ENCODE peak calls at places on chromosomes 12 and 14, in ten cellular contexts. Q, B, Y, L, G, Z, S, R, J and D are unnamed samples.

GRCh38 chr12:66132408-66132807 is 1.9 kb upstream of the LLPH start:
- DNase-seq in L (no peak), Y (no peak), Q (no peak), J (no peak), Z (no peak), B (no peak), R (peak; percentile 89), S (peak; percentile 33), G (peak; percentile 66), D (peak; percentile 89)

GRCh38 chr12:6563448-6564050 is 4.5 kb downstream of the NOP2 start:
- DNase-seq in G (peak; percentile 78), B (peak; percentile 58), Y (no peak), R (no peak), S (peak; percentile 54), Q (no peak), Z (peak; percentile 67), L (peak; percentile 54), J (peak; percentile 77), D (peak; percentile 65)

GRCh38 chr14:100842799-100843198 is 16.9 kb downstream of the MEG3 start:
- DNase-seq in R (peak; percentile 97), S (no peak), J (no peak), L (no peak), Y (no peak), G (no peak), Z (no peak), Q (no peak), B (peak; percentile 10), D (peak; percentile 93)

GRCh38 chr12:104303538-104304151 is at the start of gene EID3:
- DNase-seq in Q (peak; percentile 20), Z (no peak), S (no peak), Y (no peak), G (no peak), B (peak; percentile 93), L (peak; percentile 93), J (peak; percentile 95), R (peak; percentile 81), D (peak; percentile 97)

GRCh38 chr12:5456906-5457305 is 25.0 kb downstream of the NTF3 start:
- DNase-seq in J (no peak), Q (no peak), R (peak; percentile 80), B (no peak), Z (no peak), G (no peak), L (no peak), Y (no peak), S (no peak), D (peak; percentile 68)

GRCh38 chr14:29220077-29220476 is 453.5 kb downstream of the FOXG1 start:
- DNase-seq in S (no peak), Q (no peak), Z (peak; percentile 76), G (no peak), R (no peak), J (no peak), Y (no peak), L (no peak), B (no peak), D (no peak)

GRCh38 chr12:100820314-100820713 is 25.7 kb downstream of the ANO4 start:
- DNase-seq in J (no peak), Q (no peak), Y (no peak), G (no peak), R (peak; percentile 50), L (no peak), S (no peak), Z (no peak), B (no peak), D (no peak)

GRCh38 chr12:121668750-121669524 is 517 bp downstream of the MORN3 start:
- DNase-seq in B (no peak), Q (no peak), Y (no peak), L (peak; percentile 30), Z (peak; percentile 77), G (peak; percentile 56), R (peak; percentile 13), S (peak; percentile 28), J (peak; percentile 51), D (peak; percentile 53)

GRCh38 chr12:113151655-113152054 is 2.1 kb downstream of the CFAP73 start:
- DNase-seq in L (no peak), Z (no peak), R (no peak), Y (no peak), B (no peak), G (no peak), S (no peak), J (no peak), Q (no peak), D (no peak)

GRCh38 chr14:52380294-52380693 is 66.2 kb downstream of the PTGER2 start:
- DNase-seq in R (peak; percentile 71), L (no peak), B (no peak), Z (no peak), S (no peak), J (no peak), G (no peak), Q (no peak), Y (peak; percentile 25), D (peak; percentile 81)

GRCh38 chr14:103641181-103641580 is 12.2 kb downstream of the KLC1 start:
- DNase-seq in Y (no peak), G (no peak), B (no peak), J (no peak), S (no peak), L (no peak), Z (no peak), R (peak; percentile 87), Q (no peak), D (peak; percentile 83)

GRCh38 chr12:58818546-58818945 is 101.8 kb downstream of the LRIG3 start:
- DNase-seq in R (peak; percentile 38), Y (no peak), G (no peak), S (no peak), Q (no peak), L (no peak), B (no peak), J (no peak), Z (no peak), D (peak; percentile 27)

DNA sequence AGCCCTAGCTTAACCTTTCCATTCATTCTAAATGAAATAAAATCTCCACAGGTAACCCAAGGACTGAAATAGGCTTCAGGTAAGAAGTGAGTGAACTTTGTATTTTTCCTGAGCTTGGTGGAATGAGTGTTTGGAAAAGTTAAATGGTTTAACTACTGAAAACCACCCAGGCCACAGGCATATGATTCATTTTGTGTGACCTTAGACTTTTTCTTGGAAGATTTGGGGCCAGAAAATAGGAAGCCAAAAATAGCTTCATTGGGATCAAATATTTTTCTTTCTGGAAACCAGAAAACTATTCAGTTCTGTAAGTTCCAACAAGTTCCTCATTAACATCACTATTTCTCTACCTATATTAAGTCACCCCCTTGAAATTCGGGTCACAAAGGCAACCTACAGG is 212.6 kb downstream of the PCNX1 start:
- DNase-seq in B (no peak), R (no peak), J (no peak), Z (no peak), S (no peak), Y (no peak), Q (no peak), G (no peak), L (no peak), D (peak; percentile 13)
- H3K9me3 ChIP-seq in B (no peaks in the 10 kb centered on the region), R (no peaks in the 10 kb centered on the region), J (peaks cover 2% of the 10 kb centered on the region), Z (no peaks in the 10 kb centered on the region), S (no peaks in the 10 kb centered on the region), Y (no peaks in the 10 kb centered on the region), Q (no peaks in the 10 kb centered on the region), G (peaks cover 6% of the 10 kb centered on the region), L (peaks cover 10% of the 10 kb centered on the region), D (no peaks in the 10 kb centered on the region)

GRCh38 chr14:87491816-87492215 is 501.2 kb downstream of the GALC start:
- DNase-seq in J (no peak), S (no peak), B (no peak), Q (no peak), R (no peak), L (no peak), Y (no peak), Z (no peak), G (no peak), D (no peak)

GRCh38 chr14:87494010-87494409 is 499.0 kb downstream of the GALC start:
- DNase-seq in J (no peak), B (no peak), R (no peak), Y (no peak), S (no peak), Z (no peak), Q (no peak), L (no peak), G (no peak), D (no peak)

GRCh38 chr14:87492556-87492955 is 500.4 kb downstream of the GALC start:
- DNase-seq in R (no peak), L (no peak), Z (no peak), Y (no peak), S (no peak), Q (no peak), G (no peak), J (no peak), B (no peak), D (no peak)

GRCh38 chr14:87497301-87497700 is 495.7 kb downstream of the GALC start:
- DNase-seq in L (no peak), Y (no peak), J (no peak), G (no peak), Z (no peak), Q (no peak), B (no peak), R (no peak), S (no peak), D (no peak)
- H3K9me3 ChIP-seq in L (no peaks in the 10 kb centered on the region), Y (no peaks in the 10 kb centered on the region), J (no peaks in the 10 kb centered on the region), G (no peaks in the 10 kb centered on the region), Z (no peaks in the 10 kb centered on the region), Q (no peaks in the 10 kb centered on the region), B (no peaks in the 10 kb centered on the region), R (no peaks in the 10 kb centered on the region), S (peaks cover 14% of the 10 kb centered on the region), D (no peaks in the 10 kb centered on the region)

DNA sequence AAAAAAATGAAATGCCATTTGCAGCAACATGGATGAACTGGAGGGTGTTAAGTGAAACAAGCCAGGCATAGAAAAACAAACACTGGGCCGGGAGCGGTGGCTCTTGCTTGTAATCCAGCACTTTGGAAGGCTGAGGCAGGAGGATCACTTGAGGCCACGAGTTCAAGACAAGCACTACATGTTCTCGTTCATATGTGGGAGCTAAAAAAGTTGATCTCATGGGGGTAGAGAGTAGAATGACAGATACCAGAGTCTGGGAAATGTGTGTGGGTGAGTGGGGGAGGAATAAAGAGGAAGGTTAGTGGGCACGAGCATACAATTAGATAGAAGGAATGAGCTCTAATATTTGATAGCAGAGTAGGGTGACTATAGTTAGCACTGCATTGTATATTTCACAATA is 21.5 kb downstream of the CACNA2D4 start:
- DNase-seq in L (no peak), B (no peak), J (no peak), R (no peak), Q (no peak), S (no peak), Y (no peak), G (no peak), Z (no peak), D (no peak)
- H3K9me3 ChIP-seq in L (peaks cover 17% of the 10 kb centered on the region), B (peaks cover 5% of the 10 kb centered on the region), J (no peaks in the 10 kb centered on the region), R (no peaks in the 10 kb centered on the region), Q (no peaks in the 10 kb centered on the region), S (peaks cover 3% of the 10 kb centered on the region), Y (no peaks in the 10 kb centered on the region), G (peaks cover 5% of the 10 kb centered on the region), Z (no peaks in the 10 kb centered on the region), D (peaks cover under 1% of the 10 kb centered on the region)

DNA sequence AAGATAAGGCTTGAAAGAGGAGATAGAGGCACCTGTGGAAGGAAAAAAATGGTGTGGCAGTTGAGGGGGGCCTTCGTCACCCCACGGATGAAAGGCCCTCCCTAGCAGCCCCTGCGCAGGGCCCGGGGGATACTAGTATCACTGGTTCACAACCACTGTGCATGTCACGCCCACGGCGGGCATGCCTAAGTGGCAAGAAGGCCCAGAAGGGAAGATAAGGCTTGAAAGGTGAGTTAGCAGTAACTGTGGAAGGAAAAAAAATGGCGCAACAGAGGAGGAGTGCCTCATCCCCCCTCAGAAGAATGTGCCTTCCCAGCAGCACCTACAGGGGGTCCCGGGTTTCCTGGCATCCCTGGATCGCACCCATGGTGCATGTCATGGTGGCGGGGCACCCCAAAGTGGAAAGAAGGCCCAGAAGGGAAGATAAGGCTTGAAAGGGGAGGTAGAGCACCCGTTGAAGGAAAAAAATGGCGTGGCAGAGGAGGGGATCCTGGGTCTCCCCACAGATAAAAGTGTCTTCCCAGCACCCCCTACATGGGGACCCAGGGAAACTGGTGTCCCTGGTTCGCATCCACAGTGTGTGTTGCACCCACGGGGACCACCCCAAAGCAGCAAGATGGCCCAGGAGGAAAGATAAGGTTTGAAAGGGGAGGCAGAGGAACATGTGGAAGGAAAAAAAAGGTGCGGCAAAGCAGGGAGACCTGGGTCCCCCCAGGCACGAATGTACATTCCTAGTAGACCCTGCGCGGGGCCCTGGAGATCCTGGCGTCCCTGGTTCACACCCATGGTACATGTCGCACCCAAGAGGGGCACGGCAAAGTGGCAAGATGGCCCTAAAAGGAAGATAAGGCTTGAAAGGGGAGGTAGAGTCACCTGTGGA is 279.2 kb downstream of the ALG10 start:
- DNase-seq in J (peak; percentile 14), L (no peak), R (no peak), S (no peak), Y (no peak), Z (no peak), G (no peak), B (peak; percentile 34), Q (no peak), D (no peak)
- H3K9me3 ChIP-seq in J (no peaks in the 10 kb centered on the region), L (no peaks in the 10 kb centered on the region), R (no peaks in the 10 kb centered on the region), S (no peaks in the 10 kb centered on the region), Y (no peaks in the 10 kb centered on the region), Z (no peaks in the 10 kb centered on the region), G (no peaks in the 10 kb centered on the region), B (peaks cover 11% of the 10 kb centered on the region), Q (no peaks in the 10 kb centered on the region), D (no peaks in the 10 kb centered on the region)